ENCODE peak calls at places on chromosomes 3 and 15, in nine cellular contexts. One of them, this sample, is unnamed.

GRCh38 chr15:68051109-68051508 is 3.0 kb upstream of the PIAS1 start:
- DNase-seq in NCI-H774: no peak
- DNase-seq in anterior cingulate cortex: no peak
- DNase-seq in NCI-H1092 treated with DMSO at 0.1 percent for 48 hours: no peak
- DNase-seq in AG08395: no peak
- DNase-seq in IMR-90: no peak
- DNase-seq in endothelial cell of umbilical vein: no peak
- DNase-seq in EL: no peak
- DNase-seq in bronchial epithelial cell: no peak
- DNase-seq in this sample: no peak

GRCh38 chr3:50390523-50391177 is 31.3 kb upstream of the TMEM115 start:
- DNase-seq in NCI-H774: peak
- DNase-seq in anterior cingulate cortex: peak
- DNase-seq in NCI-H1092 treated with DMSO at 0.1 percent for 48 hours: peak
- DNase-seq in AG08395: no peak
- DNase-seq in IMR-90: no peak
- DNase-seq in endothelial cell of umbilical vein: peak
- DNase-seq in EL: no peak
- DNase-seq in bronchial epithelial cell: peak
- DNase-seq in this sample: no peak

GRCh38 chr3:114880078-114880477 is 267.0 kb downstream of the ZBTB20 start:
- DNase-seq in NCI-H774: peak
- DNase-seq in anterior cingulate cortex: no peak
- DNase-seq in NCI-H1092 treated with DMSO at 0.1 percent for 48 hours: peak
- DNase-seq in AG08395: no peak
- DNase-seq in IMR-90: peak
- DNase-seq in endothelial cell of umbilical vein: no peak
- DNase-seq in EL: no peak
- DNase-seq in bronchial epithelial cell: no peak
- DNase-seq in this sample: no peak

GRCh38 chr3:7194081-7194835 is 333.3 kb downstream of the GRM7 start:
- DNase-seq in NCI-H774: no peak
- DNase-seq in anterior cingulate cortex: no peak
- DNase-seq in NCI-H1092 treated with DMSO at 0.1 percent for 48 hours: no peak
- DNase-seq in AG08395: no peak
- DNase-seq in IMR-90: no peak
- DNase-seq in endothelial cell of umbilical vein: no peak
- DNase-seq in EL: no peak
- DNase-seq in bronchial epithelial cell: peak
- DNase-seq in this sample: no peak

GRCh38 chr3:144032531-144033234 is 61.1 kb downstream of the DIPK2A start:
- DNase-seq in NCI-H774: no peak
- DNase-seq in anterior cingulate cortex: no peak
- DNase-seq in NCI-H1092 treated with DMSO at 0.1 percent for 48 hours: no peak
- DNase-seq in AG08395: no peak
- DNase-seq in IMR-90: no peak
- DNase-seq in endothelial cell of umbilical vein: no peak
- DNase-seq in EL: no peak
- DNase-seq in bronchial epithelial cell: no peak
- DNase-seq in this sample: no peak

GRCh38 chr3:150495149-150495548 is 51.1 kb downstream of the SERP1 start:
- DNase-seq in NCI-H774: no peak
- DNase-seq in anterior cingulate cortex: no peak
- DNase-seq in NCI-H1092 treated with DMSO at 0.1 percent for 48 hours: no peak
- DNase-seq in AG08395: no peak
- DNase-seq in IMR-90: peak
- DNase-seq in endothelial cell of umbilical vein: no peak
- DNase-seq in EL: peak
- DNase-seq in bronchial epithelial cell: no peak
- DNase-seq in this sample: no peak

GRCh38 chr15:34001536-34001935 is 33.2 kb downstream of the CHRM5 start:
- DNase-seq in NCI-H774: no peak
- DNase-seq in anterior cingulate cortex: no peak
- DNase-seq in NCI-H1092 treated with DMSO at 0.1 percent for 48 hours: no peak
- DNase-seq in AG08395: no peak
- DNase-seq in IMR-90: no peak
- DNase-seq in endothelial cell of umbilical vein: peak
- DNase-seq in EL: peak
- DNase-seq in bronchial epithelial cell: peak
- DNase-seq in this sample: no peak

GRCh38 chr15:100720406-100720967 is 118.1 kb downstream of the ASB7 start:
- DNase-seq in NCI-H774: no peak
- DNase-seq in anterior cingulate cortex: no peak
- DNase-seq in NCI-H1092 treated with DMSO at 0.1 percent for 48 hours: no peak
- DNase-seq in AG08395: no peak
- DNase-seq in IMR-90: no peak
- DNase-seq in endothelial cell of umbilical vein: no peak
- DNase-seq in EL: no peak
- DNase-seq in bronchial epithelial cell: no peak
- DNase-seq in this sample: peak

GRCh38 chr15:64455951-64456350 is 4.4 kb upstream of the ZNF609 start:
- DNase-seq in NCI-H774: no peak
- DNase-seq in anterior cingulate cortex: no peak
- DNase-seq in NCI-H1092 treated with DMSO at 0.1 percent for 48 hours: no peak
- DNase-seq in AG08395: no peak
- DNase-seq in IMR-90: no peak
- DNase-seq in endothelial cell of umbilical vein: peak
- DNase-seq in EL: no peak
- DNase-seq in bronchial epithelial cell: no peak
- DNase-seq in this sample: no peak

GRCh38 chr15:59699810-59700431 is 10.8 kb upstream of the BNIP2 start:
- DNase-seq in NCI-H774: no peak
- DNase-seq in anterior cingulate cortex: no peak
- DNase-seq in NCI-H1092 treated with DMSO at 0.1 percent for 48 hours: no peak
- DNase-seq in AG08395: no peak
- DNase-seq in IMR-90: peak
- DNase-seq in endothelial cell of umbilical vein: peak
- DNase-seq in EL: peak
- DNase-seq in bronchial epithelial cell: peak
- DNase-seq in this sample: no peak

GRCh38 chr3:37779289-37780152 is 82.2 kb upstream of the CTDSPL start:
- DNase-seq in NCI-H774: peak
- DNase-seq in anterior cingulate cortex: no peak
- DNase-seq in NCI-H1092 treated with DMSO at 0.1 percent for 48 hours: peak
- DNase-seq in AG08395: peak
- DNase-seq in IMR-90: peak
- DNase-seq in endothelial cell of umbilical vein: peak
- DNase-seq in EL: peak
- DNase-seq in bronchial epithelial cell: peak
- DNase-seq in this sample: no peak

GRCh38 chr3:24305795-24306467 is 188.7 kb downstream of the THRB start:
- DNase-seq in NCI-H774: no peak
- DNase-seq in anterior cingulate cortex: no peak
- DNase-seq in NCI-H1092 treated with DMSO at 0.1 percent for 48 hours: no peak
- DNase-seq in AG08395: no peak
- DNase-seq in IMR-90: no peak
- DNase-seq in endothelial cell of umbilical vein: no peak
- DNase-seq in EL: no peak
- DNase-seq in bronchial epithelial cell: no peak
- DNase-seq in this sample: peak

GRCh38 chr15:101258238-101259144 is 6.6 kb upstream of the CHSY1 start:
- DNase-seq in NCI-H774: peak
- DNase-seq in anterior cingulate cortex: no peak
- DNase-seq in NCI-H1092 treated with DMSO at 0.1 percent for 48 hours: peak
- DNase-seq in AG08395: peak
- DNase-seq in IMR-90: peak
- DNase-seq in endothelial cell of umbilical vein: peak
- DNase-seq in EL: peak
- DNase-seq in bronchial epithelial cell: peak
- DNase-seq in this sample: no peak

GRCh38 chr15:45253330-45253729 is 1.3 kb downstream of the SLC28A2 start:
- DNase-seq in NCI-H774: no peak
- DNase-seq in anterior cingulate cortex: no peak
- DNase-seq in NCI-H1092 treated with DMSO at 0.1 percent for 48 hours: no peak
- DNase-seq in AG08395: no peak
- DNase-seq in IMR-90: no peak
- DNase-seq in endothelial cell of umbilical vein: no peak
- DNase-seq in EL: no peak
- DNase-seq in bronchial epithelial cell: no peak
- DNase-seq in this sample: peak

GRCh38 chr15:41512512-41513281 is 930 bp downstream of the LTK start:
- DNase-seq in NCI-H774: no peak
- DNase-seq in anterior cingulate cortex: no peak
- DNase-seq in NCI-H1092 treated with DMSO at 0.1 percent for 48 hours: no peak
- DNase-seq in AG08395: peak
- DNase-seq in IMR-90: no peak
- DNase-seq in endothelial cell of umbilical vein: no peak
- DNase-seq in EL: no peak
- DNase-seq in bronchial epithelial cell: no peak
- DNase-seq in this sample: no peak

GRCh38 chr3:46469680-46470357 is 5.1 kb upstream of the LTF start:
- DNase-seq in NCI-H774: no peak
- DNase-seq in anterior cingulate cortex: no peak
- DNase-seq in NCI-H1092 treated with DMSO at 0.1 percent for 48 hours: no peak
- DNase-seq in AG08395: no peak
- DNase-seq in IMR-90: no peak
- DNase-seq in endothelial cell of umbilical vein: no peak
- DNase-seq in EL: no peak
- DNase-seq in bronchial epithelial cell: no peak
- DNase-seq in this sample: peak

GRCh38 chr15:45550436-45550835 is 27.9 kb upstream of the SLC30A4 start:
- DNase-seq in NCI-H774: no peak
- DNase-seq in anterior cingulate cortex: no peak
- DNase-seq in NCI-H1092 treated with DMSO at 0.1 percent for 48 hours: no peak
- DNase-seq in AG08395: no peak
- DNase-seq in IMR-90: peak
- DNase-seq in endothelial cell of umbilical vein: no peak
- DNase-seq in EL: peak
- DNase-seq in bronchial epithelial cell: peak
- DNase-seq in this sample: no peak

GRCh38 chr3:42451546-42452230 is 41.3 kb upstream of the LYZL4 start:
- DNase-seq in NCI-H774: no peak
- DNase-seq in anterior cingulate cortex: no peak
- DNase-seq in NCI-H1092 treated with DMSO at 0.1 percent for 48 hours: no peak
- DNase-seq in AG08395: no peak
- DNase-seq in IMR-90: no peak
- DNase-seq in endothelial cell of umbilical vein: peak
- DNase-seq in EL: peak
- DNase-seq in bronchial epithelial cell: peak
- DNase-seq in this sample: no peak

GRCh38 chr3:147419062-147419701 is 10.0 kb downstream of the ZIC1 start:
- DNase-seq in NCI-H774: peak
- DNase-seq in anterior cingulate cortex: peak
- DNase-seq in NCI-H1092 treated with DMSO at 0.1 percent for 48 hours: no peak
- DNase-seq in AG08395: peak
- DNase-seq in IMR-90: peak
- DNase-seq in endothelial cell of umbilical vein: no peak
- DNase-seq in EL: no peak
- DNase-seq in bronchial epithelial cell: no peak
- DNase-seq in this sample: peak

GRCh38 chr3:150216041-150216811 is 191.9 kb upstream of the TSC22D2 start:
- DNase-seq in NCI-H774: peak
- DNase-seq in anterior cingulate cortex: peak
- DNase-seq in NCI-H1092 treated with DMSO at 0.1 percent for 48 hours: peak
- DNase-seq in AG08395: peak
- DNase-seq in IMR-90: peak
- DNase-seq in endothelial cell of umbilical vein: peak
- DNase-seq in EL: peak
- DNase-seq in bronchial epithelial cell: peak
- DNase-seq in this sample: no peak